ENCODE peak calls at places on chromosome 15, in ten cellular contexts. F is sigmoid colon, C is GM12878, P is stomach, W is upper lobe of left lung, B is GM12891, R is HCT116, E is endothelial cell of umbilical vein, H is spleen, T is SK-N-SH. V is an unnamed sample.

GRCh38 chr15:70854669-70854976 is 666 bp upstream of the LARP6 start:
- DNase-seq in F (no peak), C (no peak), P (no peak), W (no peak), B (no peak), R (no peak), E (peak), H (no peak), T (no peak), V (no peak)

GRCh38 chr15:76382987-76383728 is 46.6 kb downstream of the ISL2 start:
- DNase-seq in F (no peak), C (no peak), P (no peak), W (no peak), B (no peak), R (no peak), E (no peak), H (no peak), T (no peak), V (no peak)

GRCh38 chr15:74196175-74196574 is 6.4 kb downstream of the STRA6 start:
- DNase-seq in F (no peak), C (no peak), P (peak), W (peak), B (no peak), R (peak), E (no peak), H (no peak), T (no peak), V (no peak)

GRCh38 chr15:39888243-39888642 is 31.8 kb downstream of the GPR176 start:
- DNase-seq in F (no peak), C (no peak), P (no peak), W (no peak), B (no peak), R (no peak), E (no peak), H (no peak), T (no peak), V (no peak)

GRCh38 chr15:73596214-73596613 is 37.0 kb downstream of the NPTN start:
- DNase-seq in F (no peak), C (no peak), P (no peak), W (no peak), B (no peak), R (no peak), E (no peak), H (no peak), T (no peak), V (no peak)

GRCh38 chr15:79030470-79030869 is 60.1 kb downstream of the RASGRF1 start:
- DNase-seq in F (no peak), C (no peak), P (no peak), W (no peak), B (no peak), R (no peak), E (no peak), H (no peak), T (no peak), V (no peak)

GRCh38 chr15:78938608-78939488 is 6.0 kb downstream of the CTSH start:
- DNase-seq in F (no peak), C (peak), P (no peak), W (no peak), B (no peak), R (no peak), E (no peak), H (peak), T (no peak), V (no peak)

GRCh38 chr15:85906028-85906427 is 111.3 kb upstream of the KLHL25 start:
- DNase-seq in F (no peak), C (no peak), P (no peak), W (no peak), B (no peak), R (no peak), E (no peak), H (no peak), T (no peak), V (no peak)

GRCh38 chr15:60591491-60592385 is 112.8 kb upstream of the ICE2 start:
- DNase-seq in F (peak), C (no peak), P (peak), W (peak), B (peak), R (no peak), E (peak), H (peak), T (peak), V (peak)

GRCh38 chr15:32767236-32767635 is 49.4 kb downstream of the GREM1 start:
- DNase-seq in F (no peak), C (no peak), P (no peak), W (no peak), B (no peak), R (no peak), E (no peak), H (no peak), T (no peak), V (no peak)

GRCh38 chr15:62090988-62091387 is 24.2 kb downstream of the C2CD4A start:
- DNase-seq in F (no peak), C (no peak), P (no peak), W (no peak), B (no peak), R (no peak), E (no peak), H (no peak), T (no peak), V (no peak)

GRCh38 chr15:86231864-86232801 is 152.5 kb downstream of the AGBL1 start:
- DNase-seq in F (no peak), C (no peak), P (no peak), W (no peak), B (peak), R (no peak), E (no peak), H (no peak), T (peak), V (no peak)

GRCh38 chr15:76840830-76841460 is 64.2 kb downstream of the SCAPER start:
- DNase-seq in F (no peak), C (no peak), P (no peak), W (no peak), B (no peak), R (peak), E (peak), H (no peak), T (peak), V (no peak)

GRCh38 chr15:87031545-87032230 is 952.0 kb downstream of the AGBL1 start:
- DNase-seq in F (no peak), C (no peak), P (no peak), W (no peak), B (no peak), R (no peak), E (no peak), H (no peak), T (no peak), V (no peak)

GRCh38 chr15:95644476-95644875 is 686.0 kb upstream of the NR2F2 start:
- DNase-seq in F (no peak), C (no peak), P (no peak), W (no peak), B (no peak), R (no peak), E (no peak), H (no peak), T (no peak), V (no peak)

GRCh38 chr15:25501828-25502446 is 63.1 kb upstream of the UBE3A start:
- DNase-seq in F (no peak), C (no peak), P (no peak), W (peak), B (no peak), R (peak), E (peak), H (no peak), T (peak), V (no peak)

GRCh38 chr15:51828621-51829359 is 663 bp upstream of the TMOD3 start:
- DNase-seq in F (no peak), C (no peak), P (no peak), W (peak), B (no peak), R (no peak), E (no peak), H (no peak), T (no peak), V (no peak)

GRCh38 chr15:56456229-56456628 is 8.7 kb downstream of the MNS1 start:
- DNase-seq in F (no peak), C (no peak), P (no peak), W (no peak), B (no peak), R (no peak), E (no peak), H (no peak), T (no peak), V (no peak)

GRCh38 chr15:63122002-63122893 is 587 bp downstream of the LACTB start:
- DNase-seq in F (peak), C (peak), P (peak), W (peak), B (peak), R (peak), E (peak), H (peak), T (peak), V (peak)
- TF ChIP-seq POLR2AphosphoS5 in F (peak), C (no peak), P (peak), W (peak), B (no peak), R (no peak), E (no peak), H (peak), T (no peak), V (no peak)

GRCh38 chr15:65054333-65055200 is 9.4 kb downstream of the SLC51B start:
- DNase-seq in F (peak), C (no peak), P (peak), W (peak), B (peak), R (peak), E (peak), H (peak), T (peak), V (peak)

GRCh38 chr15:65052956-65053355 is 7.8 kb downstream of the SLC51B start:
- DNase-seq in F (no peak), C (no peak), P (no peak), W (no peak), B (no peak), R (no peak), E (no peak), H (no peak), T (no peak), V (no peak)

GRCh38 chr15:65051266-65051665 is 6.1 kb downstream of the SLC51B start:
- DNase-seq in F (no peak), C (no peak), P (no peak), W (no peak), B (no peak), R (no peak), E (no peak), H (no peak), T (no peak), V (no peak)

GRCh38 chr15:65049418-65049840 is 4.2 kb downstream of the SLC51B start:
- DNase-seq in F (peak), C (peak), P (peak), W (peak), B (peak), R (peak), E (peak), H (peak), T (peak), V (peak)

DNA sequence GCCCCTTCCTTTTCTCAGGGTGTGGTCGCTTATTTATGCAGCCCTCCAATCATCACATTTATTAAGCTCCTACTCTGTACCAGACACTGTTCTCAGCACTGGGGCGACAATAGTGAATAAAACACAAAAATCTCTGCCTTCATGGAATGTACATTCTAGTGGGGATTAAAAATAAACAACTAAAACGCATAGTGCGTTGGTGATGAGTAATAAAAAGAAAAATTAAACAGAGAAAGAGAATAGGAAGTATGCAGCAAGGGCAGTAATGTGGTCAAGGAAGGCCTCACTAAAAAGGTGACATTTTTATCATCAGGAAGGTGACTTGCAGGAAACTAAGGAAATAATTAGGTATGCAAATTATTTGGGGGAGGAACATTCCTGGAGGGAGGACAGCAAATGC is 5.1 kb downstream of the SLC51B start:
- DNase-seq in F (no peak), C (no peak), P (no peak), W (no peak), B (no peak), R (no peak), E (no peak), H (no peak), T (no peak), V (no peak)
- TF ChIP-seq POLR2AphosphoS5 in F (no peak), C (no peak), P (no peak), W (no peak), B (no peak), R (no peak), E (no peak), H (no peak), T (no peak), V (no peak)

GRCh38 chr15:63094495-63094931 is 27.1 kb upstream of the LACTB start:
- DNase-seq in F (no peak), C (no peak), P (no peak), W (no peak), B (no peak), R (no peak), E (no peak), H (no peak), T (no peak), V (no peak)

GRCh38 chr15:63090502-63091286 is 31.0 kb upstream of the LACTB start:
- DNase-seq in F (no peak), C (no peak), P (no peak), W (no peak), B (no peak), R (no peak), E (no peak), H (no peak), T (no peak), V (no peak)

GRCh38 chr15:63091679-63092078 is 30.0 kb upstream of the LACTB start:
- DNase-seq in F (no peak), C (no peak), P (no peak), W (no peak), B (no peak), R (no peak), E (no peak), H (no peak), T (no peak), V (no peak)

GRCh38 chr15:63089260-63090043 is 32.2 kb upstream of the LACTB start:
- DNase-seq in F (peak), C (no peak), P (no peak), W (no peak), B (no peak), R (no peak), E (peak), H (no peak), T (peak), V (no peak)

DNA sequence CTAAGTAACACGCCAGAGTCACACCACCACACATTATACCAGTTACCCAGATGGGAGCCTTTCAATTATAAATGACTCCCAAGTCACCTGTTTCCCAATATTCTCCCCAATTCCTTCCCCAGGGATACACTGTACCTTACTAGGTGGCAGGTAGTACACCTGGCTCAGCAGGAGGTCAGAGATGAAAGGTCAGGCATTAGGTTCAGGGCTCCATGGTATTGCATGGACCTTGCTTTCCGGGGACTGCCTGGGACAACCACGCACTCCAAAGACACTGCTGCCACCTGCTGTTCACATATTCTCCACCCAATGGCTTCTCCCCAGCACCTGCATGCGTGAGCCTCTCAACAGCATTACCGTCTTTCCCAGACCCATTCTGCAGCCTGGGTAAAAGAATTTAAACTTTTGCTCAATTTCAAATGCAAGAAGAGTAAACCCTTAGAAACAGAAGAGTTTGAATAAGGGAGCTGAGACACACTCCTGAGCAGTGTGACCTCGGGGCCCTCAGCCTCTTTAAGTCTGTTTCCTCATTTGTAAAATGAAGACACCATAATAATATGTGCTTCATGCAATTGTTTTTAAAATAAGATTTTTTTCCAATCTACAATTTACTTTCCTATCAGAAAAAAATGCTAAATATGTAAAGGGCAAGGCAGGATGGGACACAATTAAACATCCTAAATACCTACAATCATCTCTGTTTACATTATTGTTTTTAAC is 28.0 kb upstream of the LACTB start:
- DNase-seq in F (peak), C (peak), P (peak), W (peak), B (peak), R (peak), E (peak), H (peak), T (peak), V (peak)
- TF ChIP-seq POLR2AphosphoS5 in F (no peak), C (no peak), P (peak), W (no peak), B (no peak), R (no peak), E (no peak), H (no peak), T (no peak), V (no peak)

GRCh38 chr15:72493220-72493619 is 19.1 kb downstream of the ARIH1 start:
- DNase-seq in F (no peak), C (no peak), P (no peak), W (no peak), B (no peak), R (no peak), E (no peak), H (no peak), T (no peak), V (no peak)
- TF ChIP-seq POLR2AphosphoS5 in F (no peak), C (no peak), P (no peak), W (no peak), B (no peak), R (no peak), E (no peak), H (no peak), T (no peak), V (no peak)

GRCh38 chr15:81511160-81511559 is 137.1 kb upstream of the TMC3 start:
- DNase-seq in F (no peak), C (no peak), P (no peak), W (no peak), B (no peak), R (no peak), E (peak), H (no peak), T (no peak), V (no peak)
- TF ChIP-seq POLR2AphosphoS5 in F (no peak), C (no peak), P (no peak), W (no peak), B (no peak), R (no peak), E (no peak), H (no peak), T (peak), V (no peak)

GRCh38 chr15:41944313-41944940 is 27.9 kb downstream of the EHD4 start:
- DNase-seq in F (peak), C (no peak), P (no peak), W (no peak), B (no peak), R (peak), E (peak), H (no peak), T (no peak), V (no peak)
- TF ChIP-seq POLR2AphosphoS5 in F (no peak), C (no peak), P (peak), W (no peak), B (no peak), R (peak), E (peak), H (no peak), T (peak), V (no peak)

GRCh38 chr15:98599911-98600685 is 48.2 kb upstream of the IGF1R start:
- DNase-seq in F (no peak), C (peak), P (no peak), W (peak), B (peak), R (no peak), E (peak), H (peak), T (no peak), V (peak)
- TF ChIP-seq POLR2AphosphoS5 in F (peak), C (no peak), P (no peak), W (no peak), B (no peak), R (no peak), E (no peak), H (peak), T (no peak), V (no peak)

GRCh38 chr15:63513728-63514127 is 9.3 kb downstream of the USP3 start:
- DNase-seq in F (no peak), C (no peak), P (no peak), W (no peak), B (no peak), R (no peak), E (no peak), H (no peak), T (no peak), V (no peak)

GRCh38 chr15:63512148-63512547 is 7.8 kb downstream of the USP3 start:
- DNase-seq in F (no peak), C (no peak), P (no peak), W (no peak), B (no peak), R (no peak), E (no peak), H (no peak), T (no peak), V (no peak)

GRCh38 chr15:63517202-63517601 is 12.8 kb downstream of the USP3 start:
- DNase-seq in F (no peak), C (no peak), P (no peak), W (no peak), B (no peak), R (no peak), E (no peak), H (no peak), T (no peak), V (no peak)

GRCh38 chr15:63513271-63513670 is 8.9 kb downstream of the USP3 start:
- DNase-seq in F (no peak), C (no peak), P (no peak), W (peak), B (no peak), R (no peak), E (no peak), H (no peak), T (no peak), V (no peak)

GRCh38 chr15:63514533-63514943 is 10.1 kb downstream of the USP3 start:
- DNase-seq in F (no peak), C (no peak), P (no peak), W (peak), B (no peak), R (no peak), E (peak), H (no peak), T (no peak), V (no peak)
- TF ChIP-seq POLR2AphosphoS5 in F (peak), C (no peak), P (peak), W (peak), B (no peak), R (peak), E (no peak), H (no peak), T (no peak), V (no peak)

GRCh38 chr15:41503669-41504010 is 10.0 kb downstream of the ITPKA start:
- DNase-seq in F (no peak), C (no peak), P (peak), W (no peak), B (no peak), R (no peak), E (no peak), H (no peak), T (no peak), V (no peak)

GRCh38 chr15:41502787-41503668 is 9.4 kb downstream of the ITPKA start:
- DNase-seq in F (no peak), C (no peak), P (no peak), W (no peak), B (no peak), R (no peak), E (no peak), H (no peak), T (peak), V (no peak)

GRCh38 chr15:41506796-41507341 is 6.8 kb downstream of the LTK start:
- DNase-seq in F (no peak), C (no peak), P (no peak), W (no peak), B (no peak), R (no peak), E (no peak), H (no peak), T (no peak), V (no peak)

GRCh38 chr15:41505776-41506175 is 7.9 kb downstream of the LTK start:
- DNase-seq in F (no peak), C (no peak), P (no peak), W (no peak), B (no peak), R (no peak), E (no peak), H (no peak), T (no peak), V (no peak)

GRCh38 chr15:41504751-41505492 is 8.7 kb downstream of the LTK start:
- DNase-seq in F (no peak), C (no peak), P (no peak), W (no peak), B (no peak), R (no peak), E (no peak), H (no peak), T (no peak), V (no peak)
- TF ChIP-seq POLR2AphosphoS5 in F (no peak), C (no peak), P (no peak), W (no peak), B (no peak), R (no peak), E (no peak), H (no peak), T (no peak), V (no peak)